ENCODE peak calls at places on chromosomes 7 and 10, in six cellular contexts. W is GM23248, C is endothelial cell of umbilical vein, N is GM12878, X is IMR-90, T is K562. P is an unnamed sample.

GRCh38 chr10:61900829-61901783 is at the start of gene ARID5B:
- DNase-seq in W (peak; percentile 83), C (peak; percentile 59), X (peak; percentile 72), T (peak; percentile 78), N (no peak), P (peak; percentile 74)

GRCh38 chr10:3056280-3057037 is 10.9 kb upstream of the PFKP start:
- DNase-seq in X (peak; percentile 69), T (no peak), C (no peak), W (no peak), N (no peak), P (peak; percentile 54)

GRCh38 chr10:33337335-33337854 is 2.9 kb upstream of the NRP1 start:
- DNase-seq in W (peak; percentile 75), C (no peak), X (peak; percentile 68), T (no peak), N (no peak), P (peak; percentile 86)

GRCh38 chr7:19327011-19327410 is 181.8 kb upstream of the FERD3L start:
- DNase-seq in W (no peak), N (no peak), T (no peak), X (peak; percentile 17), C (peak; percentile 90), P (peak; percentile 50)

GRCh38 chr10:131674130-131674529 is 226.7 kb upstream of the PPP2R2D start:
- DNase-seq in W (no peak), C (no peak), N (no peak), X (no peak), T (no peak), P (no peak)

GRCh38 chr7:130699686-130700085 is 13.3 kb upstream of the TSGA13 start:
- DNase-seq in X (no peak), W (no peak), T (no peak), C (no peak), N (no peak), P (no peak)

GRCh38 chr10:60155945-60156683 is 233.6 kb downstream of the ANK3 start:
- DNase-seq in N (no peak), C (no peak), X (no peak), W (no peak), T (no peak), P (no peak)

GRCh38 chr7:21911341-21911875 is 34.3 kb downstream of the CDCA7L start:
- DNase-seq in C (no peak), X (peak; percentile 7), W (peak; percentile 88), T (no peak), N (no peak), P (no peak)

GRCh38 chr7:34060548-34060947 is 155.2 kb downstream of the BMPER start:
- DNase-seq in X (peak; percentile 81), C (peak; percentile 6), T (no peak), N (no peak), W (peak; percentile 88), P (peak; percentile 72)

GRCh38 chr7:28292826-28293528 is 112.4 kb upstream of the JAZF1 start:
- DNase-seq in W (no peak), C (peak; percentile 4), X (no peak), T (no peak), N (peak; percentile 5), P (peak; percentile 45)

GRCh38 chr7:40148671-40149070 is 13.9 kb downstream of the SUGCT start:
- DNase-seq in N (no peak), W (no peak), X (no peak), T (no peak), C (no peak), P (no peak)

GRCh38 chr10:124721295-124722052 is 22.7 kb downstream of the FAM53B start:
- DNase-seq in X (no peak), W (no peak), N (no peak), C (peak; percentile 56), T (no peak), P (no peak)

GRCh38 chr7:140623995-140624902 is 16.4 kb downstream of the DENND2A start:
- DNase-seq in X (peak; percentile 63), T (no peak), W (no peak), N (no peak), C (no peak), P (no peak)

DNA sequence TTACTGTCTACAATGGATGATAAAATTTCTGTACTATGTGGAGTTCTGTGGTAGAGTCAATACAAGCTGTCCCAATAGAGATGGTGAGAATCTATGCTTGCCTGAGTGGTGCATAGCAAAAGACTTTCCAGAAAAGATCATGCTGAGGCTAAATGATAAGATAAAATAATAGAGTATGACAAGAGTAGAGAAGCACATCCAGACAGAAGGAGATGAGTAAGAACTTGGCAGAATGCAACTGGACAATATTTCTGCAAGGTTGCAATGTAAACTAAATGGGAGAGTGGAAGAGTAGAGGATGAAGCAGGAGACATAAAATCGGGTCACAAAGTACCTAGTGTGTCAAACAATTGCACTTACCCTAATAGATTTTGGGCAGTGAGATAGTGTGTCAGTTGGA is 347.6 kb downstream of the MDFIC start:
- DNase-seq in X (peak; percentile 49), W (peak; percentile 12), C (no peak), T (no peak), N (no peak), P (peak; percentile 38)
- H3K9ac ChIP-seq in X (no peak overlapping the region), W (no peak overlapping the region), C (no peak overlapping the region), T (no peak overlapping the region), N (no peak overlapping the region), P (no peak overlapping the region)

GRCh38 chr7:151246161-151247015 is 2.1 kb downstream of the SMARCD3 start:
- DNase-seq in X (no peak), T (no peak), C (no peak), N (no peak), W (peak; percentile 59), P (no peak)

GRCh38 chr7:151244871-151245346 is 3.6 kb downstream of the SMARCD3 start:
- DNase-seq in X (no peak), C (no peak), N (no peak), W (no peak), T (no peak), P (no peak)

GRCh38 chr7:151247016-151247580 is 1.4 kb downstream of the SMARCD3 start:
- DNase-seq in W (no peak), T (peak; percentile 53), N (no peak), C (no peak), X (no peak), P (no peak)

GRCh38 chr7:151244156-151244870 is 4.2 kb downstream of the SMARCD3 start:
- DNase-seq in T (peak; percentile 82), C (peak; percentile 61), W (peak; percentile 68), N (peak; percentile 15), X (peak; percentile 44), P (no peak)

GRCh38 chr7:151245360-151246160 is 2.9 kb downstream of the SMARCD3 start:
- DNase-seq in T (peak; percentile 59), X (no peak), C (peak; percentile 25), N (no peak), W (peak; percentile 61), P (no peak)
- H3K9ac ChIP-seq in T (peak overlapping the region; percentile 39), X (no peak overlapping the region), C (no peak overlapping the region), N (no peak overlapping the region), W (no peak overlapping the region), P (no peak overlapping the region)

GRCh38 chr10:116787018-116787674 is 44.8 kb upstream of the HSPA12A start:
- DNase-seq in C (no peak), W (no peak), X (no peak), T (no peak), N (no peak), P (no peak)

GRCh38 chr10:116784651-116785050 is 42.3 kb upstream of the HSPA12A start:
- DNase-seq in T (no peak), N (no peak), C (no peak), W (no peak), X (no peak), P (no peak)

GRCh38 chr10:116785282-116785681 is 42.9 kb upstream of the HSPA12A start:
- DNase-seq in T (no peak), C (no peak), N (no peak), W (no peak), X (no peak), P (no peak)

GRCh38 chr10:116785867-116786266 is 43.5 kb upstream of the HSPA12A start:
- DNase-seq in X (no peak), W (no peak), T (no peak), C (no peak), N (no peak), P (no peak)

GRCh38 chr10:116787893-116788665 is 45.7 kb upstream of the HSPA12A start:
- DNase-seq in N (no peak), W (peak; percentile 78), C (peak; percentile 62), T (peak; percentile 62), X (peak; percentile 69), P (peak; percentile 70)
- H3K9ac ChIP-seq in N (no peak overlapping the region), W (peak overlapping the region; percentile 45), C (no peak overlapping the region), T (no peak overlapping the region), X (no peak overlapping the region), P (no peak overlapping the region)

GRCh38 chr10:90855126-90855525 is 2.7 kb downstream of the HTR7 start:
- DNase-seq in C (no peak), X (no peak), T (no peak), W (no peak), N (no peak), P (no peak)
- H3K9ac ChIP-seq in C (no peak overlapping the region), X (no peak overlapping the region), T (no peak overlapping the region), W (no peak overlapping the region), N (no peak overlapping the region), P (no peak overlapping the region)

GRCh38 chr10:69459101-69459805 is 8.0 kb downstream of the TSPAN15 start:
- DNase-seq in X (no peak), N (no peak), W (no peak), T (no peak), C (no peak), P (no peak)
- H3K9ac ChIP-seq in X (no peak overlapping the region), N (no peak overlapping the region), W (no peak overlapping the region), T (no peak overlapping the region), C (no peak overlapping the region), P (no peak overlapping the region)

GRCh38 chr7:80722596-80723141 is 84.2 kb downstream of the CD36 start:
- DNase-seq in X (peak; percentile 100), N (no peak), C (peak; percentile 48), T (no peak), W (peak; percentile 99), P (peak; percentile 100)
- H3K9ac ChIP-seq in X (peak overlapping the region; percentile 56), N (no peak overlapping the region), C (no peak overlapping the region), T (no peak overlapping the region), W (peak overlapping the region; percentile 75), P (peak overlapping the region; percentile 21)